ENCODE peak calls at places on chromosomes 1 and 21, in five cellular contexts. G, Q, K, Y and E are unnamed samples.

GRCh38 chr1:63261736-63262142 is 60.6 kb upstream of the FOXD3 start:
- DNase-seq in G (no peak), Q (no peak), K (no peak), Y (no peak), E (no peak)

GRCh38 chr1:85484264-85484663 is 19.3 kb upstream of the DDAH1 start:
- DNase-seq in G (no peak), Q (no peak), K (no peak), Y (no peak), E (no peak)

GRCh38 chr1:235992868-235993267 is 72.0 kb downstream of the NID1 start:
- DNase-seq in G (no peak), Q (no peak), K (no peak), Y (no peak), E (no peak)

GRCh38 chr21:45537111-45537745 is 5.0 kb downstream of the SLC19A1 start:
- DNase-seq in G (no peak), Q (no peak), K (no peak), Y (peak; percentile 13), E (no peak)

GRCh38 chr21:32311621-32312020 is 13.0 kb downstream of the MRAP start:
- DNase-seq in G (no peak), Q (no peak), K (no peak), Y (peak; percentile 43), E (no peak)

GRCh38 chr1:199113265-199113869 is 474.5 kb downstream of the PTPRC start:
- DNase-seq in G (peak; percentile 0), Q (peak; percentile 65), K (peak; percentile 65), Y (peak; percentile 73), E (peak; percentile 69)

GRCh38 chr1:92791487-92792058 is 6.7 kb upstream of the EVI5 start:
- DNase-seq in G (no peak), Q (no peak), K (no peak), Y (no peak), E (no peak)

GRCh38 chr1:37655274-37655673 is 20.6 kb upstream of the RSPO1 start:
- DNase-seq in G (no peak), Q (no peak), K (no peak), Y (no peak), E (no peak)

GRCh38 chr1:61497013-61497412 is 227.9 kb downstream of the TM2D1 start:
- DNase-seq in G (no peak), Q (no peak), K (no peak), Y (no peak), E (no peak)

GRCh38 chr1:167720965-167721616 is 691 bp upstream of the MPZL1 start:
- DNase-seq in G (peak; percentile 12), Q (peak; percentile 66), K (no peak), Y (no peak), E (no peak)

GRCh38 chr1:56469640-56470371 is 109.6 kb downstream of the PLPP3 start:
- DNase-seq in G (no peak), Q (peak; percentile 42), K (no peak), Y (no peak), E (peak; percentile 16)

GRCh38 chr21:38793926-38794713 is 11.6 kb upstream of the ETS2 start:
- DNase-seq in G (no peak), Q (no peak), K (no peak), Y (no peak), E (no peak)

GRCh38 chr1:205319081-205320018 is 2.2 kb downstream of the NUAK2 start:
- DNase-seq in G (no peak), Q (peak; percentile 85), K (no peak), Y (no peak), E (peak; percentile 48)

GRCh38 chr1:39539252-39539790 is 37.3 kb downstream of the PABPC4 start:
- DNase-seq in G (peak; percentile 50), Q (peak; percentile 83), K (peak; percentile 77), Y (peak; percentile 75), E (peak; percentile 52)

GRCh38 chr1:206729507-206729906 is 41.1 kb upstream of the IL19 start:
- DNase-seq in G (no peak), Q (no peak), K (no peak), Y (no peak), E (no peak)

DNA sequence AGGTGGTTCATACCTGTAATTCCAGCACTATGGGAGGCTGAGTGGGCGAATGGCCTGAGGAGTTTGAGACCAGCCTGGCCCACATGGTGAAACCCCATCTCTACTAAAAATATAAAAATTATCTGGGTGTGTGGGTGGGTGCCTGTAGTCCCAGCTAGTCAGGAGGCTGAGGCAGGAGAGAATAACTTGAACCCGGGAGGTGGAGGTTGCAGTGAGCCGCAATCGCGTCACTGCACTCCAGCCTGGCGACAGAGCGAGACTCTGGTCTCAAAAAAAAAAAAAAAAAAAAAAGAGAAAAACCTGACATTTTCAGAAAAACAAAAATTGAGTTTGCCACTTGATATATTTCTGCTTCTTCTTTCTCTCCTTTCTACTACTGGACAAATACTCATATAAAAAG is 24.3 kb downstream of the CA6 start:
- DNase-seq in G (no peak), Q (no peak), K (no peak), Y (no peak), E (no peak)
- H2BK12ac ChIP-seq in G (no peak overlapping the region), Q (no peak overlapping the region), K (no peak overlapping the region), Y (no peak overlapping the region), E (no peak overlapping the region)

GRCh38 chr21:15071012-15071411 is 6.2 kb upstream of the NRIP1 start:
- DNase-seq in G (no peak), Q (no peak), K (peak; percentile 48), Y (no peak), E (no peak)
- H2AFZ ChIP-seq in G (no peak overlapping the region), Q (no peak overlapping the region), K (no peak overlapping the region), Y (no peak overlapping the region), E (no peak overlapping the region)

GRCh38 chr1:202154148-202154765 is 6.1 kb downstream of the PTPN7 start:
- DNase-seq in G (no peak), Q (no peak), K (no peak), Y (no peak), E (no peak)
- H2BK12ac ChIP-seq in G (no peak overlapping the region), Q (no peak overlapping the region), K (no peak overlapping the region), Y (peak overlapping the region; percentile 80), E (no peak overlapping the region)

DNA sequence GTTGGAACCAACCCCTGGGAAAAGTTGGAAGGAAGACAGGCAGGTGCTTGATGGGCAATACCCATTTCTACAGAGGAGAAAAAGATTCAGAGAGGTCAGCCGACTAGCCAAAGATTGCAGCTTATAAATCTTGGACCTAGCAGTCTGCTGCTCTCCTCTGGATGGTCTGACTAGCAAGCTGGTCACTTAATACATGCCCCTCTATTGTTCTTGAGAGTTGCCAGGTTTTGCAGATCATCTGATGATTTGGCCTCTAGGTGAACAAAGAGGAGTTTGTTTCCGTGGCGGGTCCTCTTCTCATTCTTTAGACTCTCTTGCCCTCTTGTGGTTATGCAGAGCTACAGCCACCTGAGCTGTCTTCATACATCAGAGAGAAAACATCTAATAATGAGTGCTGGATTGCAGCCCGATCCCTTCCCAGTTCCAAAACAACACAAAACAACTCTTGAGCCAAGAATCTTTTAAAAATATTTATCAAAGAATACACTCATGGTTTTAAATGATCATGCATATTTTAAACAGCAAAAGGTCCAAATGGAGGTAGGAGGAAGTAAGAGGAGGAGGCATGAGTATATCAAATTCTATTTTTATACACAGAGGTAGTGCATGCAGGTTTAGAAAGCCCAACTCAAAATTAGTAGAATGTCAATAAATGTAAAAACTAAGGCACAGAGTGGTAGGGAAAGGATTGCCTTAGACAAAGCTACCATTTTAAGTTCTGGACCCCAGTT is 115.7 kb downstream of the SLC30A10 start:
- DNase-seq in G (peak; percentile 72), Q (peak; percentile 62), K (peak; percentile 77), Y (peak; percentile 67), E (peak; percentile 2)
- H2AFZ ChIP-seq in G (peak overlapping the region; percentile 66), Q (no peak overlapping the region), K (peak overlapping the region; percentile 99), Y (peak overlapping the region; percentile 93), E (no peak overlapping the region)

GRCh38 chr1:10160173-10160572 is 50.2 kb upstream of the KIF1B start:
- DNase-seq in G (no peak), Q (no peak), K (no peak), Y (no peak), E (no peak)
- H2BK12ac ChIP-seq in G (no peak overlapping the region), Q (no peak overlapping the region), K (no peak overlapping the region), Y (no peak overlapping the region), E (no peak overlapping the region)

DNA sequence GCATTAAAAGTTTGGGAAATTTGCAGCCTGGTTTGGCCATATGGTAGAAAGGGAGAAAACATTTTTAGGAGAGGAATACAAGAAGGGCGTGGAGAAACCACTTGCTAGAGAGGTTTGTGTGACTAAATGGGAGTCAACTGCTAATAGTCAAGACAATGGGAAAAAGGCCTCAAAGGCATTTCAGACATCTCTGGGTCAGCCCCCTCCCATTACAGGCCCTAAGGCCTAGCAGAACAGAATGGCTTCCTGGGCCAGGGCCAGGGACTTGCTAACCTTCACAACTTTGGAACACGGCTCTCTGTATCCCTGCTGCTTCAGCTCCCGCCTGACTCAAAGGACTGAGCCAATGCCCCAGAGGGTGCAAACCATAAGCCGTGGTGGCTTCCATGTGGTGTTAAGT is 752.3 kb upstream of the ADAMTS5 start:
- DNase-seq in G (no peak), Q (no peak), K (no peak), Y (no peak), E (no peak)
- H2AFZ ChIP-seq in G (no peak overlapping the region), Q (no peak overlapping the region), K (no peak overlapping the region), Y (no peak overlapping the region), E (no peak overlapping the region)

DNA sequence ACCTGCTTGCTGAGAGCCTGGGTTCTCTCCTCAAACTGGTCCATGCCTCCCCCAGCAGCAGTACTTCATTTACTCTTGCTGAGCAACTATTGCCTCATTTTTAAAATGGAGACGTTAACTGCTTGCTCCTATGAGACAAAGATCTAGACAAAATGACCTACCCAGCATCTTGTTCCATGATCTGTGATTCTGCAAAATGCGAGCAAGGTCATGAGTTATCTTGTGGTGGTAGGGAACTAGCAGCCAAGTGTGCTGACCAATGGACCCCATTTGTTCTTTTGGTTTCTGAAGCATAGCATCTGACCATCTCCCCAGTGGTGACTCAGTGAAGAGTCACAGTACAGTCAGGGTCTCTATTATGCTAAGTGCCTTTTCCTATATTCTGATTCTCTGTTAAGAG is 40.4 kb downstream of the TBX15 start:
- DNase-seq in G (no peak), Q (peak; percentile 3), K (no peak), Y (no peak), E (no peak)
- H2BK12ac ChIP-seq in G (no peak overlapping the region), Q (no peak overlapping the region), K (no peak overlapping the region), Y (no peak overlapping the region), E (no peak overlapping the region)

GRCh38 chr21:37580690-37581089 is 214.1 kb downstream of the DYRK1A start:
- DNase-seq in G (no peak), Q (no peak), K (no peak), Y (no peak), E (no peak)
- H2AFZ ChIP-seq in G (no peak overlapping the region), Q (no peak overlapping the region), K (no peak overlapping the region), Y (no peak overlapping the region), E (no peak overlapping the region)